ENCODE peak calls at places on chromosomes 1 and 21, in seven cellular contexts. X is nephron progenitor cell, Z is IMR-90, H is heart left ventricle, K is iris pigment epithelial cell, N is caudate nucleus, I is Peyer's patch. T is an unnamed sample.

GRCh38 chr1:18134324-18135046 is 26.9 kb downstream of the IGSF21 start:
- DNase-seq in Z (no peak), I (no peak), X (no peak), H (no peak), N (no peak), K (no peak), T (no peak)

GRCh38 chr1:117137281-117137680 is 15.7 kb upstream of the TRIM45 start:
- DNase-seq in K (no peak), Z (no peak), H (no peak), X (no peak), I (no peak), N (no peak), T (no peak)

GRCh38 chr1:19599810-19600209 is 44.3 kb upstream of the NBL1 start:
- DNase-seq in N (no peak), X (no peak), K (no peak), H (no peak), I (no peak), Z (no peak), T (no peak)

GRCh38 chr1:114088392-114089299 is 65.0 kb downstream of the SYT6 start:
- DNase-seq in I (no peak), H (no peak), N (no peak), Z (no peak), K (no peak), X (no peak), T (no peak)

GRCh38 chr1:68049941-68050878 is at the start of gene DIRAS3:
- DNase-seq in K (peak), H (peak), X (peak), Z (peak), I (no peak), N (no peak), T (no peak)

GRCh38 chr1:111214884-111215283 is 12.6 kb upstream of the CHI3L2 start:
- DNase-seq in X (no peak), K (no peak), Z (no peak), I (no peak), H (no peak), N (no peak), T (no peak)

GRCh38 chr21:45865106-45865835 is 116.3 kb upstream of the COL6A1 start:
- DNase-seq in H (no peak), K (peak), Z (peak), X (no peak), N (no peak), I (no peak), T (peak)

GRCh38 chr1:232868793-232869491 is 63.7 kb downstream of the MAP10 start:
- DNase-seq in Z (peak), X (no peak), N (no peak), H (peak), I (no peak), K (peak), T (no peak)

GRCh38 chr21:39121600-39122355 is 61.5 kb downstream of the PSMG1 start:
- DNase-seq in I (no peak), N (no peak), K (peak), X (no peak), H (no peak), Z (no peak), T (no peak)

GRCh38 chr1:4980211-4980610 is 325.8 kb downstream of the AJAP1 start:
- DNase-seq in K (no peak), N (no peak), Z (no peak), I (no peak), X (no peak), H (no peak), T (no peak)

GRCh38 chr21:31161157-31161556 is 122.9 kb upstream of the KRTAP19-8 start:
- DNase-seq in I (no peak), H (no peak), K (no peak), Z (peak), N (peak), X (peak), T (no peak)

GRCh38 chr1:24575905-24576587 is 20.2 kb downstream of the NCMAP start:
- DNase-seq in N (no peak), X (no peak), H (no peak), I (no peak), K (no peak), Z (no peak), T (no peak)

GRCh38 chr21:29949991-29950390 is 10.2 kb upstream of the GRIK1 start:
- DNase-seq in I (no peak), Z (no peak), H (no peak), K (no peak), N (no peak), X (no peak), T (no peak)

GRCh38 chr21:38140192-38140905 is 116.4 kb upstream of the KCNJ15 start:
- DNase-seq in H (peak), I (no peak), Z (peak), N (no peak), X (no peak), K (peak), T (no peak)

GRCh38 chr1:154840557-154841176 is 29.4 kb downstream of the KCNN3 start:
- DNase-seq in Z (peak), I (no peak), N (no peak), H (no peak), K (peak), X (peak), T (no peak)

GRCh38 chr1:183731151-183731550 is 73.8 kb upstream of the RGL1 start:
- DNase-seq in N (no peak), H (no peak), I (no peak), X (no peak), K (no peak), Z (no peak), T (no peak)

GRCh38 chr1:20353836-20354235 is 63.2 kb downstream of the VWA5B1 start:
- DNase-seq in H (no peak), X (no peak), K (no peak), Z (no peak), I (no peak), N (no peak), T (no peak)

GRCh38 chr21:29187939-29188338 is 57.5 kb downstream of the MAP3K7CL start:
- DNase-seq in K (peak), Z (peak), H (no peak), I (no peak), N (no peak), X (no peak), T (no peak)

GRCh38 chr1:156372265-156372586 is 3.2 kb downstream of the RHBG start:
- DNase-seq in K (no peak), I (no peak), H (no peak), N (no peak), X (no peak), Z (no peak), T (no peak)

GRCh38 chr1:183506561-183506960 is 34.3 kb downstream of the SMG7 start:
- DNase-seq in H (no peak), Z (peak), N (no peak), K (no peak), I (no peak), X (no peak), T (no peak)

GRCh38 chr21:42990251-42990650 is 15.9 kb downstream of the PKNOX1 start:
- DNase-seq in X (no peak), K (no peak), I (no peak), H (no peak), Z (no peak), N (no peak), T (no peak)

GRCh38 chr1:204376919-204377799 is 17.4 kb upstream of the PLEKHA6 start:
- DNase-seq in Z (no peak), K (no peak), N (no peak), H (no peak), I (no peak), X (no peak), T (no peak)

GRCh38 chr1:22166439-22166838 is 23.5 kb upstream of the WNT4 start:
- DNase-seq in X (no peak), Z (no peak), H (no peak), N (no peak), K (no peak), I (no peak), T (no peak)

GRCh38 chr1:47578026-47578861 is 140.4 kb downstream of the FOXD2 start:
- DNase-seq in N (no peak), Z (no peak), X (peak), H (no peak), K (no peak), I (no peak), T (peak)

GRCh38 chr1:37919277-37919676 is 27.6 kb downstream of the INPP5B start:
- DNase-seq in H (no peak), I (no peak), N (no peak), K (peak), Z (peak), X (no peak), T (no peak)

GRCh38 chr1:6118415-6118814 is 61.7 kb downstream of the CHD5 start:
- DNase-seq in N (no peak), X (no peak), I (no peak), H (no peak), Z (peak), K (peak), T (no peak)

GRCh38 chr1:111332190-111332589 is 41.5 kb downstream of the CHIA start:
- DNase-seq in I (no peak), H (no peak), N (no peak), K (no peak), X (no peak), Z (no peak), T (no peak)

GRCh38 chr1:3289502-3289901 is 165.0 kb upstream of the ARHGEF16 start:
- DNase-seq in Z (no peak), I (no peak), X (no peak), K (no peak), H (no peak), N (no peak), T (no peak)

GRCh38 chr1:234313171-234313570 is 60.1 kb upstream of the COA6 start:
- DNase-seq in K (no peak), Z (no peak), I (no peak), H (no peak), X (no peak), N (no peak), T (no peak)

GRCh38 chr21:26686278-26686677 is 113.2 kb upstream of the CYYR1 start:
- DNase-seq in H (no peak), X (no peak), Z (peak), K (peak), I (peak), N (no peak), T (no peak)

GRCh38 chr1:180253585-180254495 is 23.8 kb downstream of the LHX4 start:
- DNase-seq in K (no peak), Z (no peak), I (no peak), H (no peak), X (no peak), N (no peak), T (no peak)

GRCh38 chr1:43706598-43707190 is 642 bp upstream of the ST3GAL3 start:
- DNase-seq in X (peak), H (no peak), Z (no peak), K (peak), I (peak), N (no peak), T (no peak)

GRCh38 chr1:226754097-226754496 is 15.0 kb upstream of the ITPKB start:
- DNase-seq in I (no peak), X (no peak), K (no peak), N (no peak), H (no peak), Z (no peak), T (no peak)

GRCh38 chr1:112083487-112083886 is 94.0 kb upstream of the KCND3 start:
- DNase-seq in I (no peak), X (peak), Z (peak), K (peak), H (no peak), N (no peak), T (no peak)

GRCh38 chr1:28815533-28815932 is 3.6 kb downstream of the OPRD1 start:
- DNase-seq in X (no peak), H (no peak), K (no peak), I (no peak), N (no peak), Z (no peak), T (no peak)

T was measured in cardiac septum.